ENCODE peak calls at places on chromosomes 5 and 9, in five cellular contexts. H, E, G, D and C are unnamed samples.

GRCh38 chr9:131826966-131827525 is 87.2 kb upstream of the RAPGEF1 start:
- DNase-seq in E (no peak), D (no peak), G (no peak), H (no peak), C (no peak)

GRCh38 chr9:137459601-137460362 is 648 bp upstream of the NSMF start:
- DNase-seq in G (no peak), E (peak; percentile 49), D (no peak), H (no peak), C (no peak)

GRCh38 chr5:163293836-163294235 is 143.6 kb upstream of the CCNG1 start:
- DNase-seq in E (no peak), D (no peak), G (no peak), H (no peak), C (no peak)

GRCh38 chr9:87787735-87788134 is 61.8 kb downstream of the CTSL start:
- DNase-seq in D (peak; percentile 13), G (no peak), H (no peak), E (no peak), C (no peak)

GRCh38 chr5:138351056-138351455 is 1.4 kb upstream of the KDM3B start:
- DNase-seq in G (no peak), E (no peak), H (no peak), D (peak; percentile 70), C (peak; percentile 11)

GRCh38 chr9:121773954-121774714 is 122.7 kb downstream of the DAB2IP start:
- DNase-seq in H (no peak), E (peak; percentile 53), D (no peak), G (no peak), C (no peak)

GRCh38 chr9:127122176-127123151 is at the start of gene ANGPTL2:
- DNase-seq in D (peak; percentile 98), E (peak; percentile 67), H (peak; percentile 66), G (peak; percentile 94), C (peak; percentile 96)

GRCh38 chr5:58208674-58209073 is 251.2 kb downstream of the PLK2 start:
- DNase-seq in H (no peak), E (no peak), D (no peak), G (no peak), C (no peak)

GRCh38 chr5:151924564-151925395 is at the start of gene GLRA1:
- DNase-seq in E (no peak), H (no peak), D (peak; percentile 62), G (peak; percentile 28), C (peak; percentile 93)

GRCh38 chr5:103519550-103519949 is 43.0 kb downstream of the NUDT12 start:
- DNase-seq in D (no peak), G (no peak), H (no peak), E (no peak), C (peak; percentile 67)

GRCh38 chr9:89483592-89484474 is 14.1 kb downstream of the SEMA4D start:
- DNase-seq in D (no peak), H (no peak), E (no peak), G (no peak), C (no peak)

GRCh38 chr5:171309526-171310333 is 682 bp downstream of the TLX3 start:
- DNase-seq in E (no peak), H (no peak), D (no peak), G (no peak), C (peak; percentile 89)

GRCh38 chr5:164597293-164597900 is 1092.0 kb downstream of the MAT2B start:
- DNase-seq in E (no peak), H (no peak), D (no peak), G (no peak), C (peak; percentile 68)

GRCh38 chr9:107644774-107645463 is 155.3 kb upstream of the KLF4 start:
- DNase-seq in D (peak; percentile 45), H (no peak), E (no peak), G (peak; percentile 86), C (no peak)

GRCh38 chr5:5497132-5497748 is 74.8 kb downstream of the ICE1 start:
- DNase-seq in E (no peak), G (peak; percentile 37), D (peak; percentile 74), H (no peak), C (peak; percentile 81)

GRCh38 chr5:148382961-148383360 is 797 bp upstream of the FBXO38 start:
- DNase-seq in H (no peak), G (peak; percentile 60), E (no peak), D (no peak), C (no peak)

GRCh38 chr9:89353989-89354388 is 35.7 kb downstream of the SECISBP2 start:
- DNase-seq in H (no peak), E (no peak), G (no peak), D (no peak), C (no peak)

GRCh38 chr9:95104966-95105365 is 212.5 kb downstream of the FANCC start:
- DNase-seq in D (no peak), H (no peak), G (no peak), E (no peak), C (no peak)

GRCh38 chr9:35658894-35659220 is 765 bp downstream of the CCDC107 start:
- DNase-seq in G (no peak), E (no peak), D (peak; percentile 44), H (no peak), C (no peak)

GRCh38 chr9:35662437-35662836 is 2.6 kb downstream of the ARHGEF39 start:
- DNase-seq in E (no peak), G (no peak), H (no peak), D (no peak), C (no peak)

GRCh38 chr9:35659340-35659739 is 1.2 kb downstream of the CCDC107 start:
- DNase-seq in D (peak; percentile 68), H (no peak), G (no peak), E (no peak), C (no peak)

GRCh38 chr9:35661756-35662350 is 3.1 kb downstream of the ARHGEF39 start:
- DNase-seq in H (no peak), D (no peak), E (no peak), G (no peak), C (no peak)

DNA sequence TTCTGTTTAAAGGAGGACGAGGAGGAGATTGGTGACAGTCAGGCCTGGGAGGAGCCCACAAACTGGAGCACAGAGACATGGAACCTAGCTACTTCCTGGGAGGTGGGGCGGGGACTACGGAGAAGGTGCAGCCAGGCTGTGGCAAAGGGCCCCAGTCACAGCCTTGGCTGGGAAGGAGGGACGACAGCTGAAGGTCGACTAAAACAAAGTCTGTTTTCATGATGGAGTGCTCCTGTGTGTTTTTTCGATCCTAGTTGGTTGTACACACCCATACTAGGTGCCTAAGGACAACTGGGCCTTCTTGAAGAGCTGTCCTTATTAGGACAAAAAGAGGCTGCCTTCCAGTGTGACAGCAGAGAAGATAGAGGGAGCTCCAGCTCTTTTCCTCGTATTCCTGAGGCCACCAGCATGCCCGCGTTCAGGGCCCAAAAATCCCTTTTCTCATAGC is 2.9 kb downstream of the CCDC107 start:
- DNase-seq in D (peak; percentile 42), H (no peak), G (no peak), E (no peak), C (no peak)
- H3K27ac ChIP-seq in D (peak overlapping the region; percentile 99), H (peak overlapping the region; percentile 99), G (no peak overlapping the region), E (peak overlapping the region; percentile 76), C (no peak overlapping the region)

DNA sequence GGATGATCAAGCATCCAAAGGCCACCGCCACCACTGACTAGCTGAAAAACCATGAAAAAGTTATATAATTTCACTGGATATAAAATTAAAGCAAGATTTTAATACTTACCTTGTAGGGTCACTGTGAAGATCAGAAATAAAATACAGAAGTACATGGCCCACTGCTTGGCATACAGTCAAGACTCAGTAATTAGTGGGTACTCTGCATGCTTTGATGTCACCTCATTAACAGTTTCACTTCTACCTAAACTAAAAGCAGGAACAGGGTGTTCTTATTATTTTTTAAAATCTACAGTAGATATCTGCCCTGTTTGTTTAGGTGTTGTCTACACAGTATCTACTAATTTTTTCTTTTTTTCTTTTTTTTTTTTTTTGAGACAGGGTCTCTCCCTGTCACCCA is 66.4 kb downstream of the NFIB start:
- DNase-seq in H (no peak), D (no peak), E (no peak), G (no peak), C (no peak)
- H3K4me1 ChIP-seq in H (peaks cover 24% of the 10 kb centered on the region), D (peaks cover 7% of the 10 kb centered on the region), E (peaks cover 51% of the 10 kb centered on the region), G (peaks cover 65% of the 10 kb centered on the region), C (peaks cover 10% of the 10 kb centered on the region)

GRCh38 chr5:116035123-116035522 is 2.9 kb downstream of the ARL14EPL start:
- DNase-seq in E (no peak), D (no peak), H (no peak), G (no peak), C (no peak)

GRCh38 chr5:116032991-116033390 is 719 bp downstream of the ARL14EPL start:
- DNase-seq in G (no peak), D (no peak), E (no peak), H (no peak), C (no peak)

GRCh38 chr5:116037236-116037822 is 5.1 kb downstream of the ARL14EPL start:
- DNase-seq in H (no peak), G (peak; percentile 38), E (no peak), D (peak; percentile 21), C (no peak)

DNA sequence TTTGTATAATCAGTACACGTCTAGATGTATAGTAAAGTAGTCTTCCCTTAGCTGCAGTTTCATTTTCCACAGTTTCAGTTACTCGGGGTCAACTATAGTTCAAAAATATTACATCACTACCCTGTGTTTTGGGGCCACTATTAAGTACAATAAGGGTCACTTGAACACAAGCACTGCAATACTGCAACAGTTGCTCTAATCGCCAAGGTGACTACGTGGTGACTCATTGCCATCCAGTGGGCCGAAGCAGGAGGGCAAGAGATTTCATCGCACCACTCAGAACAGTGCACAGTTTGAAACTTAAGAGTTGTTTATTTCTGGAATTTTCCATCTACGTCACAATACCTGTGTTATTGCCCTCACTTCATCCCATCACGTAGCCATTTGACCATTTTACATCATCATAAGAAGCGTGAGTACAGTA is at the start of gene ARL14EPL:
- DNase-seq in H (peak; percentile 9), D (peak; percentile 93), G (peak; percentile 98), E (no peak), C (no peak)
- TF ChIP-seq CTCF in H (peak; percentile 31), D (peak; percentile 49), G (peak; percentile 34), E (peak; percentile 45), C (peak; percentile 56)

DNA sequence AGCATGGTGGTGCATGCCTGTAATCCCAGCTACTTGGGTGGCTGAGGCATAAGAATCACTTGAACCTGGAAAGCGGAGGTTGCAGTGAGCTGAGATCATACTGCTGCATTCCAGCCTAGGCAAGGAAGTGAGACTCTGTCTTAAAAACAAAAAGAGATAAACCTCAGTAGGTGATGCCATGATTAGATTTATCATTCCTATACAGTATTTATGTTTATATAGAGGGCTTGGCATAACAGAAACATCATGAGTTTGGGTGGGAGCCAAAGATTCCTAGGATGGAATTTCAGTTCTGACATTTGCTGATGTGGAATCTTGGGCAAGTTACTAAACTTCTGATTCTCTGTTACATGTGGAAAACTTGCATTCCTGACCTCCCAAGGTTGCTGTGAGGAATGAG is 22.3 kb downstream of the RFK start:
- DNase-seq in D (peak; percentile 63), E (no peak), G (peak; percentile 59), H (no peak), C (no peak)
- H3K27ac ChIP-seq in D (peak overlapping the region; percentile 32), E (peak overlapping the region; percentile 48), G (no peak overlapping the region), H (no peak overlapping the region), C (no peak overlapping the region)

DNA sequence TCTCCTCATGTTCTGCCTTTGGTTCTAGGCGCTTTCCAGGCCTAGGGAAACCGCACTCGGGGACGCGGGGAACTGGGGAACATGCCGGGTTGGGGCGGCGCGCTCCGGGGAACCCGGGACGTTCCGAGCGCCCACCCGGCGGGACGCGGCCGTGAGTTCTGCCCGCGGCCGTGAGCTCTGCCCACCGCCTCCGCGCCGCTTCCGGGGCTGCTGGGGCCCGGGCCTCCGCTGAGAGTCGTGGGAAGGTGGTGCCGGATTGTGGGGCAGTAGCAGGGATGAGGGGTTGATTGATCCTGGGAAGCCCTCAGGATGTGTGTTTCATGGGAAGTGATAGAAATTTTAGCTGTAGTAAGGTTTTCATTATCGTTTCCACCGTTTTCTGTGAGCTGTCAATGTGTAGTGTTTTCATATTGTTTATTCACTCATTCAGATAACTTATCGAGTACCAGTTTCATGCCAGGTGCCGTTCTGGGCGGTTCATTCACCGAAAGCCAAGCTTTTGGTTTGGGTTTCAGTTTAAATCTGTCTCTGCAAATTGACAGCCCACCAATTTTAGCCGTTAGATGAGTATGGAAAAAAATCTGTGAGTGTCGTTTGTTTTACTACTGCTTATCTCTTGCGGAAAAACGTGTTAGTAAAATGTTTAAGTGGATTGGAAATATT is 657 bp downstream of the MTRR start:
- DNase-seq in G (peak; percentile 30), H (no peak), E (no peak), D (no peak), C (no peak)
- H3K4me1 ChIP-seq in G (peaks cover 18% of the 10 kb centered on the region), H (peaks cover 9% of the 10 kb centered on the region), E (peaks cover 14% of the 10 kb centered on the region), D (peaks cover 14% of the 10 kb centered on the region), C (peaks cover 7% of the 10 kb centered on the region)